ENCODE peak calls at places on chromosome 13, in five cellular contexts. V is fibroblast of lung, K is GM23248, G is GM23338, W is endothelial cell of umbilical vein. H is an unnamed sample.

GRCh38 chr13:100396771-100397170 is 191.8 kb downstream of the GGACT start:
- DNase-seq in V (no peak), K (no peak), G (peak), W (no peak), H (no peak)

GRCh38 chr13:33487575-33488243 is 202.2 kb upstream of the STARD13 start:
- DNase-seq in V (no peak), K (peak), G (peak), W (peak), H (peak)

GRCh38 chr13:53004605-53005004 is 24.0 kb upstream of the OLFM4 start:
- DNase-seq in V (no peak), K (no peak), G (no peak), W (no peak), H (no peak)

GRCh38 chr13:77521194-77521593 is 14.3 kb upstream of the SCEL start:
- DNase-seq in V (peak), K (peak), G (no peak), W (peak), H (no peak)

GRCh38 chr13:51895906-51896888 is 34.4 kb downstream of the CCDC70 start:
- DNase-seq in V (peak), K (peak), G (peak), W (peak), H (peak)

GRCh38 chr13:72125561-72125960 is 258.6 kb upstream of the DACH1 start:
- DNase-seq in V (peak), K (no peak), G (no peak), W (no peak), H (no peak)

GRCh38 chr13:51341804-51342203 is 2.3 kb downstream of the SERPINE3 start:
- DNase-seq in V (no peak), K (no peak), G (no peak), W (no peak), H (no peak)

GRCh38 chr13:28031220-28031903 is 42.9 kb upstream of the URAD start:
- DNase-seq in V (no peak), K (no peak), G (no peak), W (no peak), H (no peak)

GRCh38 chr13:28147489-28147888 is 9.1 kb downstream of the PAN3 start:
- DNase-seq in V (no peak), K (peak), G (no peak), W (no peak), H (no peak)

GRCh38 chr13:113357529-113357928 is 6.4 kb downstream of the GRTP1 start:
- DNase-seq in V (peak), K (peak), G (no peak), W (no peak), H (peak)

GRCh38 chr13:113356594-113356993 is 7.3 kb downstream of the GRTP1 start:
- DNase-seq in V (no peak), K (no peak), G (no peak), W (no peak), H (no peak)

GRCh38 chr13:113354831-113355610 is 8.9 kb downstream of the GRTP1 start:
- DNase-seq in V (no peak), K (no peak), G (no peak), W (no peak), H (no peak)

GRCh38 chr13:113353254-113353653 is 10.7 kb downstream of the GRTP1 start:
- DNase-seq in V (no peak), K (no peak), G (no peak), W (no peak), H (no peak)

DNA sequence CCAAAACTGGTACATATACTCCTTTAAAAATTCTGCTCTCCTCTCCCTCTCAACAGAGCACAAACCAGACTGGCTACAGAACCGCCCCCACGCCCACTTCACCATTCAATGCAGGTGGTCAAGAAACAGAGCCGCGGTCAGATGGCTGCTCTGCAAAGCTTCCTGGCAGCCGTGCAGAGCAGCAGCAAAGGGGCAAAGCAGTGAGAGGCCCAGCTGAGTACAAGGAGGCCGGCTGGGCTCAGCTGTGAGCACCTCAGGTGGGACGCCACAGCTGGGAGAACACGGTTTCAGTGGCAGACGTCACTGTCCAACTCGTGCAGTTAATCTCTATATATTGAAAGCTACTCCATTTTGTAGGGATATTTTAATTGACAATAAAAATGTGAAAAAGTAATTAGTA is 8.3 kb downstream of the GRTP1 start:
- DNase-seq in V (no peak), K (no peak), G (no peak), W (no peak), H (no peak)
- H2AFZ ChIP-seq in V (no peak), K (no peak), G (no peak), W (no peak), H (no peak)

DNA sequence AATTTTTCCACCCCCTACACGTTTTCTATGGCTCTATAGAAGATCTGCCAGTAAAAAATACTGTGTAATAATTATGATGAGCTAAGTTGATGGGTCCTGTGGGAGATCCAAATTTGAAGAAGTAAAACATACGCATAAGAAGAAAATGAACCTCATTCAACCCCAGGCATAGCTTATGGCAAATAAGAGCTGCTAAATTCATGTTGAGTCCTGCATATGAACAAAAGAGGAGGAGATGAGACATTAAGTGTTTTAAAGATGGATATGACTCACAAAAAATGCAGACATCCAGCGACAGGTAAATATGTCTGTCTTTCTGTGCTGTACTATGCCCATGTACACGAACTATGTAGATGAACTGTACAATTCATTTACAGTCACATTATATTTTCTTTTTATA is 101.9 kb downstream of the LIG4 start:
- DNase-seq in V (no peak), K (no peak), G (no peak), W (no peak), H (no peak)
- H2AFZ ChIP-seq in V (no peak), K (no peak), G (no peak), W (no peak), H (no peak)

GRCh38 chr13:30132623-30133553 is 174.5 kb downstream of the KATNAL1 start:
- DNase-seq in V (peak), K (peak), G (peak), W (peak), H (peak)
- H2AFZ ChIP-seq in V (no peak), K (no peak), G (peak), W (peak), H (no peak)

GRCh38 chr13:43305416-43305815 is 282.0 kb downstream of the DNAJC15 start:
- DNase-seq in V (peak), K (peak), G (no peak), W (peak), H (no peak)

GRCh38 chr13:43306364-43306763 is 283.0 kb downstream of the DNAJC15 start:
- DNase-seq in V (no peak), K (no peak), G (no peak), W (no peak), H (no peak)

GRCh38 chr13:43307221-43307920 is 284.0 kb downstream of the DNAJC15 start:
- DNase-seq in V (no peak), K (peak), G (no peak), W (no peak), H (no peak)

GRCh38 chr13:43309301-43309700 is 285.9 kb downstream of the DNAJC15 start:
- DNase-seq in V (peak), K (peak), G (no peak), W (no peak), H (no peak)

DNA sequence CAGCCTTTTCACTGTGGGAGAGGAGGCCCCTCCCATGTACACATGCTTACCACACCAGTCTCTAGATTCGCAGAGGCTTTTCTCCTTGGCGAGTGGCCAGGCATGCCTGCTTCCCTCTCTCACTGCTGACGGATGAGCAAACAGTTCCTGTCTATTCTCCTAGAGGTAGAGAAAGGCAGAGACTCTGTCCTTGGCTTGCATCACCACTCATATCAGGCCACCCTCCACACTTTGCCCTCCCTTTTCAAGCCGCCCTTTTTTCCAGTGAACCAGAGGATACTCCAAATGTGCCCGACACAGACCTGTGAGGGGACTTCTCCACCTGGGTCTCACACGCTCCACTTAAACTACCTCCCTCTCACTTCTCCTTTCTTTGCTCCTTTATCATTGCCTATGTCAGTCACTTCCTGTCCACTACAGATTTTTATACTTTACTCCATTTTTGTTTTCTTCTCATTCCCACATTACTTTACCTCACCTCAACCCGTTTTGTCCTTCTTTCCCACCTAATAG is 284.6 kb downstream of the DNAJC15 start:
- DNase-seq in V (peak), K (peak), G (no peak), W (no peak), H (peak)
- H2AFZ ChIP-seq in V (no peak), K (peak), G (peak), W (no peak), H (no peak)

GRCh38 chr13:24340608-24340955 is 31.2 kb downstream of the C1QTNF9 start:
- DNase-seq in V (no peak), K (no peak), G (no peak), W (no peak), H (no peak)
- H2AFZ ChIP-seq in V (no peak), K (no peak), G (no peak), W (no peak), H (no peak)